ENCODE peak calls at places on chromosomes 11 and 22, in nine cellular contexts. P, E, B, A, Z, K, D, F and N are unnamed samples.

GRCh38 chr11:31802990-31803812 is 7.9 kb downstream of the PAX6 start:
- DNase-seq in P (no peak), E (no peak), B (no peak), A (no peak), Z (no peak), K (no peak), D (no peak), F (no peak), N (no peak)

GRCh38 chr11:369336-370018 is at the start of gene B4GALNT4:
- DNase-seq in P (peak; percentile 84), E (no peak), B (no peak), A (no peak), Z (no peak), K (peak; percentile 93), D (peak; percentile 70), F (no peak), N (no peak)

GRCh38 chr22:47043835-47044721 is 281.6 kb downstream of the TBC1D22A start:
- DNase-seq in P (no peak), E (no peak), B (no peak), A (no peak), Z (peak; percentile 15), K (peak; percentile 82), D (peak; percentile 80), F (no peak), N (no peak)

GRCh38 chr22:37095113-37095512 is 14.4 kb downstream of the TMPRSS6 start:
- DNase-seq in P (no peak), E (no peak), B (no peak), A (no peak), Z (no peak), K (no peak), D (no peak), F (no peak), N (no peak)

GRCh38 chr11:61685611-61685955 is 5.4 kb downstream of the DAGLA start:
- DNase-seq in P (no peak), E (no peak), B (no peak), A (no peak), Z (no peak), K (no peak), D (no peak), F (no peak), N (no peak)

GRCh38 chr11:130087294-130087926 is 17.7 kb downstream of the APLP2 start:
- DNase-seq in P (no peak), E (no peak), B (no peak), A (no peak), Z (peak; percentile 23), K (no peak), D (no peak), F (no peak), N (no peak)

GRCh38 chr11:125404811-125405481 is 91.1 kb downstream of the FEZ1 start:
- DNase-seq in P (peak; percentile 43), E (peak; percentile 84), B (peak; percentile 88), A (peak; percentile 41), Z (peak; percentile 50), K (peak; percentile 83), D (peak; percentile 78), F (peak; percentile 22), N (peak; percentile 26)

GRCh38 chr11:114340311-114341131 is 44.3 kb downstream of the NNMT start:
- DNase-seq in P (no peak), E (no peak), B (peak; percentile 64), A (peak; percentile 4), Z (peak; percentile 71), K (peak; percentile 54), D (peak; percentile 64), F (peak; percentile 60), N (peak; percentile 77)

GRCh38 chr22:43750751-43751150 is 61.4 kb downstream of the EFCAB6 start:
- DNase-seq in P (no peak), E (no peak), B (no peak), A (no peak), Z (no peak), K (no peak), D (no peak), F (no peak), N (no peak)

GRCh38 chr11:64356498-64357411 is 2.2 kb upstream of the RPS6KA4 start:
- DNase-seq in P (peak; percentile 80), E (peak; percentile 69), B (no peak), A (no peak), Z (peak; percentile 16), K (peak; percentile 70), D (peak; percentile 29), F (peak; percentile 53), N (peak; percentile 59)

GRCh38 chr11:75365711-75366181 is 14.3 kb upstream of the ARRB1 start:
- DNase-seq in P (no peak), E (no peak), B (no peak), A (no peak), Z (no peak), K (no peak), D (peak; percentile 37), F (peak; percentile 44), N (peak; percentile 57)

GRCh38 chr11:76777922-76778321 is 5.2 kb upstream of the TSKU start:
- DNase-seq in P (no peak), E (no peak), B (no peak), A (no peak), Z (no peak), K (no peak), D (no peak), F (no peak), N (no peak)

GRCh38 chr22:48872271-48873260 is 955.1 kb downstream of the BRD1 start:
- DNase-seq in P (no peak), E (no peak), B (peak; percentile 28), A (no peak), Z (no peak), K (no peak), D (no peak), F (no peak), N (no peak)

GRCh38 chr11:3123761-3124733 is 41.1 kb downstream of the OSBPL5 start:
- DNase-seq in P (no peak), E (peak; percentile 95), B (peak; percentile 87), A (no peak), Z (no peak), K (no peak), D (peak; percentile 94), F (peak; percentile 96), N (peak; percentile 92)

GRCh38 chr22:19665784-19666662 is 48.3 kb upstream of the SEPTIN5 start:
- DNase-seq in P (no peak), E (no peak), B (no peak), A (no peak), Z (no peak), K (no peak), D (no peak), F (no peak), N (no peak)

GRCh38 chr11:71459767-71460320 is 6.8 kb downstream of the NADSYN1 start:
- DNase-seq in P (no peak), E (no peak), B (no peak), A (no peak), Z (no peak), K (no peak), D (no peak), F (no peak), N (no peak)

GRCh38 chr11:128116447-128117240 is 470.7 kb downstream of the ETS1 start:
- DNase-seq in P (no peak), E (no peak), B (no peak), A (no peak), Z (peak; percentile 3), K (no peak), D (no peak), F (no peak), N (no peak)

GRCh38 chr11:59187020-59187419 is 15.1 kb downstream of the DTX4 start:
- DNase-seq in P (no peak), E (no peak), B (no peak), A (no peak), Z (no peak), K (no peak), D (no peak), F (no peak), N (no peak)

GRCh38 chr11:63248966-63249365 is 5.6 kb upstream of the SLC22A25 start:
- DNase-seq in P (no peak), E (no peak), B (no peak), A (no peak), Z (no peak), K (no peak), D (no peak), F (no peak), N (no peak)

GRCh38 chr11:118820412-118821357 is 29.7 kb upstream of the DDX6 start:
- DNase-seq in P (no peak), E (peak; percentile 92), B (no peak), A (peak; percentile 90), Z (no peak), K (peak; percentile 94), D (no peak), F (no peak), N (peak; percentile 83)

GRCh38 chr11:44842219-44842618 is 108.5 kb downstream of the TP53I11 start:
- DNase-seq in P (no peak), E (no peak), B (no peak), A (no peak), Z (no peak), K (peak; percentile 63), D (peak; percentile 92), F (peak; percentile 90), N (no peak)

GRCh38 chr11:64928957-64929356 is 4.5 kb downstream of the PPP2R5B start:
- DNase-seq in P (no peak), E (no peak), B (no peak), A (no peak), Z (no peak), K (no peak), D (no peak), F (no peak), N (no peak)

GRCh38 chr11:61974766-61975631 is 7.6 kb upstream of the FTH1 start:
- DNase-seq in P (no peak), E (no peak), B (no peak), A (no peak), Z (peak; percentile 41), K (no peak), D (no peak), F (no peak), N (no peak)

GRCh38 chr22:19902245-19902699 is 39.3 kb upstream of the COMT start:
- DNase-seq in P (no peak), E (peak; percentile 55), B (no peak), A (no peak), Z (peak; percentile 9), K (no peak), D (no peak), F (no peak), N (no peak)

GRCh38 chr11:19493446-19493845 is 219.2 kb upstream of the NAV2 start:
- DNase-seq in P (no peak), E (no peak), B (no peak), A (no peak), Z (no peak), K (no peak), D (no peak), F (no peak), N (no peak)